ENCODE peak calls at places on chromosome 16, in six cellular contexts. One of them, this sample, is unnamed.

GRCh38 chr16:48946687-48947370 is 334.8 kb downstream of the CBLN1 start:
- DNase-seq in GM13977: no peak
- DNase-seq in AG04450: no peak
- DNase-seq in AG09319: no peak
- DNase-seq in neural crest cell: no peak
- DNase-seq in thoracic aorta: no peak
- DNase-seq in this sample: no peak

GRCh38 chr16:24497405-24497804 is 42.0 kb upstream of the RBBP6 start:
- DNase-seq in GM13977: no peak
- DNase-seq in AG09319: peak
- DNase-seq in AG04450: no peak
- DNase-seq in neural crest cell: no peak
- DNase-seq in thoracic aorta: no peak
- DNase-seq in this sample: no peak

GRCh38 chr16:75565640-75566039 is 539 bp upstream of the GABARAPL2 start:
- DNase-seq in neural crest cell: no peak
- DNase-seq in GM13977: no peak
- DNase-seq in thoracic aorta: no peak
- DNase-seq in AG09319: no peak
- DNase-seq in AG04450: no peak
- DNase-seq in this sample: no peak

GRCh38 chr16:71198408-71198807 is 32.1 kb downstream of the HYDIN start:
- DNase-seq in AG04450: no peak
- DNase-seq in AG09319: no peak
- DNase-seq in GM13977: no peak
- DNase-seq in neural crest cell: no peak
- DNase-seq in thoracic aorta: no peak
- DNase-seq in this sample: no peak

GRCh38 chr16:8936421-8936820 is 27.3 kb downstream of the USP7 start:
- DNase-seq in AG09319: no peak
- DNase-seq in GM13977: peak
- DNase-seq in thoracic aorta: no peak
- DNase-seq in AG04450: no peak
- DNase-seq in neural crest cell: no peak
- DNase-seq in this sample: peak

GRCh38 chr16:69773255-69773947 is 11.3 kb downstream of the WWP2 start:
- DNase-seq in neural crest cell: no peak
- DNase-seq in AG09319: no peak
- DNase-seq in AG04450: no peak
- DNase-seq in thoracic aorta: no peak
- DNase-seq in GM13977: no peak
- DNase-seq in this sample: no peak

GRCh38 chr16:86363057-86363490 is 147.3 kb upstream of the FOXF1 start:
- DNase-seq in neural crest cell: no peak
- DNase-seq in thoracic aorta: no peak
- DNase-seq in GM13977: no peak
- DNase-seq in AG04450: peak
- DNase-seq in AG09319: peak
- DNase-seq in this sample: no peak

GRCh38 chr16:75279277-75279676 is 27.9 kb upstream of the BCAR1 start:
- DNase-seq in thoracic aorta: no peak
- DNase-seq in GM13977: no peak
- DNase-seq in neural crest cell: no peak
- DNase-seq in AG04450: no peak
- DNase-seq in AG09319: no peak
- DNase-seq in this sample: no peak

GRCh38 chr16:56632160-56632847 is at the start of gene MT1M:
- DNase-seq in AG04450: no peak
- DNase-seq in GM13977: no peak
- DNase-seq in neural crest cell: no peak
- DNase-seq in AG09319: no peak
- DNase-seq in thoracic aorta: no peak
- DNase-seq in this sample: no peak

GRCh38 chr16:77618011-77618410 is 104.3 kb upstream of the NUDT7 start:
- DNase-seq in GM13977: no peak
- DNase-seq in thoracic aorta: no peak
- DNase-seq in neural crest cell: no peak
- DNase-seq in AG04450: no peak
- DNase-seq in AG09319: no peak
- DNase-seq in this sample: no peak

GRCh38 chr16:76226011-76226410 is 51.2 kb upstream of the CNTNAP4 start:
- DNase-seq in AG09319: no peak
- DNase-seq in GM13977: no peak
- DNase-seq in thoracic aorta: no peak
- DNase-seq in neural crest cell: no peak
- DNase-seq in AG04450: no peak
- DNase-seq in this sample: no peak

GRCh38 chr16:5045499-5046115 is 11.9 kb upstream of the NAGPA start:
- DNase-seq in thoracic aorta: no peak
- DNase-seq in GM13977: no peak
- DNase-seq in AG09319: no peak
- DNase-seq in AG04450: no peak
- DNase-seq in neural crest cell: no peak
- DNase-seq in this sample: no peak

GRCh38 chr16:68802190-68802589 is 41.1 kb upstream of the TANGO6 start:
- DNase-seq in thoracic aorta: no peak
- DNase-seq in GM13977: no peak
- DNase-seq in neural crest cell: no peak
- DNase-seq in AG04450: no peak
- DNase-seq in AG09319: no peak
- DNase-seq in this sample: no peak

GRCh38 chr16:554640-555413 is 5.4 kb upstream of the PRR35 start:
- DNase-seq in neural crest cell: no peak
- DNase-seq in GM13977: no peak
- DNase-seq in AG09319: peak
- DNase-seq in AG04450: no peak
- DNase-seq in thoracic aorta: no peak
- DNase-seq in this sample: no peak

GRCh38 chr16:81505011-81505660 is 60.5 kb downstream of the CMIP start:
- DNase-seq in AG04450: no peak
- DNase-seq in GM13977: peak
- DNase-seq in AG09319: no peak
- DNase-seq in thoracic aorta: no peak
- DNase-seq in neural crest cell: no peak
- DNase-seq in this sample: peak

GRCh38 chr16:68298907-68299515 is 11.7 kb downstream of the SLC7A6OS start:
- DNase-seq in AG04450: no peak
- DNase-seq in AG09319: peak
- DNase-seq in neural crest cell: no peak
- DNase-seq in thoracic aorta: no peak
- DNase-seq in GM13977: no peak
- DNase-seq in this sample: no peak

GRCh38 chr16:26963109-26963508 is 103.6 kb upstream of the C16orf82 start:
- DNase-seq in neural crest cell: peak
- DNase-seq in GM13977: peak
- DNase-seq in thoracic aorta: no peak
- DNase-seq in AG09319: no peak
- DNase-seq in AG04450: no peak
- DNase-seq in this sample: no peak

GRCh38 chr16:600781-601180 is 10.9 kb downstream of the RAB40C start:
- DNase-seq in GM13977: no peak
- DNase-seq in thoracic aorta: no peak
- DNase-seq in AG04450: no peak
- DNase-seq in AG09319: no peak
- DNase-seq in neural crest cell: no peak
- DNase-seq in this sample: no peak

GRCh38 chr16:9033125-9033830 is 58.2 kb upstream of the HAPSTR1 start:
- DNase-seq in AG09319: no peak
- DNase-seq in neural crest cell: peak
- DNase-seq in thoracic aorta: no peak
- DNase-seq in GM13977: no peak
- DNase-seq in AG04450: no peak
- DNase-seq in this sample: peak

GRCh38 chr16:1193825-1194581 is 31.1 kb downstream of the TPSG1 start:
- DNase-seq in AG04450: no peak
- DNase-seq in AG09319: no peak
- DNase-seq in thoracic aorta: no peak
- DNase-seq in GM13977: no peak
- DNase-seq in neural crest cell: no peak
- DNase-seq in this sample: no peak

GRCh38 chr16:84959045-84959576 is 52.2 kb downstream of the ZDHHC7 start:
- DNase-seq in GM13977: no peak
- DNase-seq in neural crest cell: no peak
- DNase-seq in AG04450: no peak
- DNase-seq in thoracic aorta: no peak
- DNase-seq in AG09319: no peak
- DNase-seq in this sample: no peak
- TF ChIP-seq CTCF in GM13977: no peak
- TF ChIP-seq CTCF in neural crest cell: no peak
- TF ChIP-seq CTCF in AG04450: peak
- TF ChIP-seq CTCF in thoracic aorta: no peak
- TF ChIP-seq CTCF in AG09319: peak
- TF ChIP-seq CTCF in this sample: peak

GRCh38 chr16:21302898-21303528 is 24.9 kb upstream of the CRYM start:
- DNase-seq in AG04450: peak
- DNase-seq in thoracic aorta: no peak
- DNase-seq in AG09319: peak
- DNase-seq in neural crest cell: no peak
- DNase-seq in GM13977: peak
- DNase-seq in this sample: no peak
- TF ChIP-seq CTCF in AG04450: no peak
- TF ChIP-seq CTCF in thoracic aorta: no peak
- TF ChIP-seq CTCF in AG09319: no peak
- TF ChIP-seq CTCF in neural crest cell: no peak
- TF ChIP-seq CTCF in GM13977: no peak
- TF ChIP-seq CTCF in this sample: no peak

GRCh38 chr16:82753821-82754220 is 127.1 kb downstream of the CDH13 start:
- DNase-seq in AG09319: no peak
- DNase-seq in thoracic aorta: no peak
- DNase-seq in neural crest cell: no peak
- DNase-seq in AG04450: no peak
- DNase-seq in GM13977: no peak
- DNase-seq in this sample: no peak

GRCh38 chr16:82754716-82755513 is 128.1 kb downstream of the CDH13 start:
- DNase-seq in thoracic aorta: no peak
- DNase-seq in GM13977: no peak
- DNase-seq in neural crest cell: no peak
- DNase-seq in AG09319: no peak
- DNase-seq in AG04450: no peak
- DNase-seq in this sample: no peak

GRCh38 chr16:82750078-82750477 is 123.3 kb downstream of the CDH13 start:
- DNase-seq in GM13977: no peak
- DNase-seq in thoracic aorta: no peak
- DNase-seq in AG04450: no peak
- DNase-seq in neural crest cell: no peak
- DNase-seq in AG09319: no peak
- DNase-seq in this sample: no peak

GRCh38 chr16:82748026-82748425 is 121.3 kb downstream of the CDH13 start:
- DNase-seq in thoracic aorta: peak
- DNase-seq in AG09319: peak
- DNase-seq in AG04450: no peak
- DNase-seq in neural crest cell: no peak
- DNase-seq in GM13977: no peak
- DNase-seq in this sample: no peak

DNA sequence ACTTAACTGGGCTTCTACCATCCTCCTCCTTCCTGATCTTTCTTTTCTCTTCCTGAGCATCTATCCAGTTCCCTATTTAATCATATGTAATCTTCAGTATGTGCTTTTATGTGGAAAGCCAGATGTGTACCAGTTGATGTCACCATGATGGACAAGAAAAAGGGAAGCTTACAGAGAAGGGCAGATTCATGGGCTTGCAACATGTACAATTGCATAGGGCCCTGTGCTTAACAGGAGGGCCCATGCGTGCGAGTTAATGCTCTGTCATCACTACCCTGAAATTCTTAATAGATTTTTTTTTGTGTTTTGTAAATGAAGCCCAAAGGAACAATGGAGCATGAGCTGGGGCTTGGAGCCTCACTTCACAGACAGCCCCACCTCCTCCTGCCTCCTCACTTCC is 124.3 kb downstream of the CDH13 start:
- DNase-seq in thoracic aorta: no peak
- DNase-seq in GM13977: no peak
- DNase-seq in AG09319: no peak
- DNase-seq in AG04450: no peak
- DNase-seq in neural crest cell: no peak
- DNase-seq in this sample: no peak
- TF ChIP-seq CTCF in thoracic aorta: no peak
- TF ChIP-seq CTCF in GM13977: no peak
- TF ChIP-seq CTCF in AG09319: no peak
- TF ChIP-seq CTCF in AG04450: no peak
- TF ChIP-seq CTCF in neural crest cell: no peak
- TF ChIP-seq CTCF in this sample: no peak

GRCh38 chr16:88633684-88634140 is 4.7 kb upstream of the IL17C start:
- DNase-seq in neural crest cell: no peak
- DNase-seq in AG04450: no peak
- DNase-seq in AG09319: no peak
- DNase-seq in GM13977: peak
- DNase-seq in thoracic aorta: no peak
- DNase-seq in this sample: peak
- TF ChIP-seq CTCF in neural crest cell: no peak
- TF ChIP-seq CTCF in AG04450: peak
- TF ChIP-seq CTCF in AG09319: peak
- TF ChIP-seq CTCF in GM13977: peak
- TF ChIP-seq CTCF in thoracic aorta: no peak
- TF ChIP-seq CTCF in this sample: no peak

GRCh38 chr16:88505405-88506082 is 52.5 kb downstream of the ZFPM1 start:
- DNase-seq in AG09319: no peak
- DNase-seq in GM13977: peak
- DNase-seq in AG04450: no peak
- DNase-seq in neural crest cell: no peak
- DNase-seq in thoracic aorta: no peak
- DNase-seq in this sample: no peak
- TF ChIP-seq CTCF in AG09319: peak
- TF ChIP-seq CTCF in GM13977: peak
- TF ChIP-seq CTCF in AG04450: peak
- TF ChIP-seq CTCF in neural crest cell: peak
- TF ChIP-seq CTCF in thoracic aorta: no peak
- TF ChIP-seq CTCF in this sample: no peak

This sample was measured in GM20000.